ENCODE peak calls at places on chromosomes 1 and 21, in ten cellular contexts. L is upper lobe of left lung, P is endothelial cell of umbilical vein, Y is GM20000, C is Calu3, N is tibial artery, B is astrocyte of the spinal cord, V is fibroblast of the aortic adventitia, G is WTC11, J is uterus. D is an unnamed sample.

GRCh38 chr1:3872546-3872945 is 15.3 kb downstream of the DFFB start:
- DNase-seq in B (no peak), L (no peak), J (no peak), P (no peak), G (no peak), V (no peak), C (no peak), Y (no peak), N (no peak), D (no peak)

GRCh38 chr1:154193821-154194220 is 1.9 kb upstream of the TPM3 start:
- DNase-seq in L (no peak), J (no peak), N (no peak), P (no peak), Y (no peak), B (no peak), V (no peak), G (no peak), C (peak), D (no peak)

GRCh38 chr1:183871142-183871541 is 66.2 kb downstream of the RGL1 start:
- DNase-seq in P (peak), V (peak), Y (no peak), C (no peak), J (peak), B (peak), G (no peak), N (no peak), L (no peak), D (peak)

GRCh38 chr1:223716302-223716862 is 4.0 kb downstream of the CAPN2 start:
- DNase-seq in B (no peak), C (no peak), V (peak), Y (peak), P (no peak), G (no peak), N (no peak), L (no peak), J (no peak), D (no peak)

GRCh38 chr1:174963547-174964125 is 36.1 kb upstream of the CACYBP start:
- DNase-seq in B (no peak), G (no peak), P (no peak), L (no peak), N (no peak), Y (no peak), C (no peak), V (no peak), J (no peak), D (no peak)

GRCh38 chr1:53343831-53344668 is 16.2 kb upstream of the LRP8 start:
- DNase-seq in V (no peak), Y (no peak), B (no peak), N (no peak), C (no peak), G (no peak), P (no peak), J (no peak), L (peak), D (peak)

GRCh38 chr1:75053207-75053606 is 81.0 kb upstream of the LHX8 start:
- DNase-seq in V (no peak), J (no peak), Y (no peak), P (peak), C (no peak), B (no peak), G (no peak), L (no peak), N (no peak), D (no peak)

GRCh38 chr1:19083081-19083480 is 126.6 kb upstream of the IFFO2 start:
- DNase-seq in J (no peak), V (peak), G (no peak), P (peak), L (no peak), B (peak), N (no peak), Y (no peak), C (peak), D (no peak)

GRCh38 chr1:1419812-1420653 is 1.0 kb downstream of the ANKRD65 start:
- DNase-seq in P (no peak), N (no peak), G (peak), J (no peak), Y (peak), C (no peak), B (no peak), V (no peak), L (no peak), D (no peak)
- TF ChIP-seq CTCF in P (no peak), N (peak), G (no peak), J (peak), Y (no peak), C (no peak), B (no peak), V (no peak), L (peak), D (no peak)

GRCh38 chr1:156948708-156949107 is 28.3 kb downstream of the LRRC71 start:
- DNase-seq in C (no peak), J (no peak), P (no peak), L (no peak), Y (no peak), B (no peak), G (peak), V (no peak), N (no peak), D (no peak)
- TF ChIP-seq CTCF in C (no peak), J (no peak), P (peak), L (no peak), Y (no peak), B (peak), G (no peak), V (peak), N (no peak), D (peak)

GRCh38 chr1:196609114-196609737 is 986 bp upstream of the KCNT2 start:
- DNase-seq in V (peak), C (peak), N (peak), P (no peak), Y (no peak), G (peak), B (peak), J (no peak), L (no peak), D (no peak)
- TF ChIP-seq CTCF in V (no peak), C (no peak), N (no peak), P (no peak), Y (no peak), G (no peak), B (peak), J (peak), L (peak), D (no peak)

GRCh38 chr1:41698916-41699860 is 214.7 kb upstream of the EDN2 start:
- DNase-seq in Y (peak), G (no peak), B (no peak), C (no peak), V (no peak), N (no peak), J (no peak), P (no peak), L (no peak), D (no peak)

GRCh38 chr1:41700581-41700980 is 216.1 kb upstream of the EDN2 start:
- DNase-seq in G (no peak), N (no peak), L (no peak), P (no peak), J (no peak), V (no peak), C (no peak), Y (no peak), B (no peak), D (no peak)

GRCh38 chr1:41704189-41704588 is 214.5 kb downstream of the HIVEP3 start:
- DNase-seq in N (no peak), L (no peak), Y (no peak), B (no peak), C (no peak), G (no peak), V (no peak), J (no peak), P (no peak), D (no peak)

GRCh38 chr1:41699861-41700248 is 215.4 kb upstream of the EDN2 start:
- DNase-seq in P (no peak), C (no peak), N (no peak), B (no peak), V (no peak), G (no peak), J (no peak), Y (no peak), L (no peak), D (no peak)

GRCh38 chr1:41700986-41701535 is 216.6 kb upstream of the EDN2 start:
- DNase-seq in N (no peak), Y (no peak), C (no peak), P (no peak), L (no peak), V (no peak), G (no peak), B (no peak), J (no peak), D (no peak)
- TF ChIP-seq CTCF in N (no peak), Y (no peak), C (no peak), P (no peak), L (no peak), V (no peak), G (no peak), B (no peak), J (no peak), D (no peak)

GRCh38 chr1:70970407-70970806 is 77.2 kb downstream of the PTGER3 start:
- DNase-seq in G (no peak), L (no peak), V (no peak), P (no peak), Y (no peak), B (no peak), C (no peak), N (no peak), J (no peak), D (no peak)

GRCh38 chr1:70961374-70961773 is 86.2 kb downstream of the PTGER3 start:
- DNase-seq in L (no peak), J (no peak), V (peak), N (no peak), B (no peak), Y (no peak), G (no peak), C (no peak), P (no peak), D (no peak)

GRCh38 chr1:70963374-70963773 is 84.2 kb downstream of the PTGER3 start:
- DNase-seq in J (no peak), Y (no peak), V (no peak), N (no peak), C (no peak), B (no peak), L (no peak), P (no peak), G (peak), D (no peak)

GRCh38 chr1:70966018-70966638 is 81.5 kb downstream of the PTGER3 start:
- DNase-seq in B (peak), V (peak), G (no peak), P (peak), Y (no peak), N (no peak), C (no peak), L (no peak), J (no peak), D (peak)
- TF ChIP-seq CTCF in B (peak), V (peak), G (peak), P (no peak), Y (no peak), N (peak), C (peak), L (peak), J (no peak), D (peak)

GRCh38 chr1:204961765-204962419 is 81.1 kb upstream of the CNTN2 start:
- DNase-seq in G (no peak), N (no peak), J (no peak), P (no peak), B (no peak), V (no peak), L (no peak), Y (no peak), C (no peak), D (no peak)
- TF ChIP-seq CTCF in G (no peak), N (no peak), J (no peak), P (no peak), B (no peak), V (no peak), L (no peak), Y (no peak), C (no peak), D (no peak)

GRCh38 chr1:91611498-91611917 is 110.9 kb downstream of the CDC7 start:
- DNase-seq in C (peak), L (peak), N (no peak), J (no peak), Y (no peak), G (peak), P (no peak), V (no peak), B (no peak), D (no peak)
- TF ChIP-seq CTCF in C (no peak), L (no peak), N (no peak), J (no peak), Y (no peak), G (no peak), P (no peak), V (no peak), B (no peak), D (no peak)

GRCh38 chr1:160575112-160575664 is 4.1 kb downstream of the CD84 start:
- DNase-seq in B (no peak), Y (no peak), J (no peak), C (no peak), L (peak), N (no peak), V (no peak), P (no peak), G (no peak), D (no peak)
- TF ChIP-seq CTCF in B (no peak), Y (no peak), J (no peak), C (no peak), L (no peak), N (no peak), V (no peak), P (no peak), G (no peak), D (no peak)

DNA sequence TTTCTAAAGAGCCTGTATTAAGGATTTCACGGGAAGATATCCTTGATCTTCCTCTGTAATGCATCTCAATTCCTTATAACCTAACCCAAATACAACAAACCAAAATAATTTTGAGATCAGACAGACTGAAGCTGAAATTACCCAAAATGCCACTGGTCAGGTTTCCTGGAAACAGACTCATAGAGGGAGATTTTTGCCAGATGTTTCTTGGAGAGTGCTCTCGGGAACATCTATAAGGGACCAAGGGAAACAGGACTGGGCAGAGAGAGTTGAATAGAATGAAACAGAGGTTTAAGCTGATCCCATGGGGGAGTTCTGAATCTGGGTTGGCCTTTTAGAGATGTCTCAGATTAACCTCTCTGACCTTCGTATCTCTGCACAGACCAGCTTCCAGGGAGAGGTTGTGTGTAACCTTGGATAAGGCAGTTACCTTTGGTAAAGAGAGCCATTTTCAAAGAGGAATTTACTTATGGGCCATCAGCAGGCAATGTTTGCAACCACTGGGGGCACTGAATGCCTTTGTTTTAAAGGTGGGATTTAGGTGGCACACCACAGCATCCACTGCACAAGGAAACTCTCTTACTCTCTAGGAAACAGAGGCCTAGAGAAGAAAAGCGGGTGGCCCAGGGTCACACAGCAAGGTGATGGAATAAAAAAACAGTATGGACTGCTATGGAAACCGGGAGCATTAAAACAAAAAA is 130.8 kb upstream of the SGIP1 start:
- DNase-seq in N (no peak), J (no peak), C (no peak), P (no peak), L (no peak), V (peak), Y (no peak), G (no peak), B (no peak), D (no peak)
- TF ChIP-seq CTCF in N (no peak), J (no peak), C (no peak), P (no peak), L (no peak), V (no peak), Y (no peak), G (no peak), B (no peak), D (no peak)

GRCh38 chr21:38787461-38788274 is 18.1 kb upstream of the ETS2 start:
- DNase-seq in J (no peak), L (peak), B (peak), G (no peak), V (peak), Y (no peak), N (no peak), C (peak), P (no peak), D (peak)
- TF ChIP-seq CTCF in J (no peak), L (no peak), B (no peak), G (no peak), V (no peak), Y (no peak), N (no peak), C (no peak), P (no peak), D (no peak)